ENCODE peak calls at places on chromosome 22, in seven cellular contexts. U is PC-3, D is neural progenitor cell, P is K562, Y is GM23248, H is fibroblast of lung, V is GM23338. G is an unnamed sample. For H3K79me2, the result is how much of the 10 kb centered on the place peaks cover.

GRCh38 chr22:29988719-29989118 is 91.5 kb upstream of the HORMAD2 start:
- DNase-seq in U (no peak), V (no peak), Y (no peak), D (no peak), H (peak), P (no peak), G (no peak)

GRCh38 chr22:23386822-23387580 is 193.1 kb downstream of the IGLL1 start:
- DNase-seq in V (no peak), U (no peak), D (no peak), H (no peak), Y (no peak), P (no peak), G (no peak)

GRCh38 chr22:32024791-32025190 is 18.3 kb upstream of the SLC5A1 start:
- DNase-seq in H (no peak), D (no peak), P (no peak), U (peak), Y (peak), V (no peak), G (peak)

GRCh38 chr22:31211504-31211861 is 615 bp upstream of the LIMK2 start:
- DNase-seq in Y (no peak), V (no peak), D (no peak), H (no peak), U (no peak), P (no peak), G (no peak)

GRCh38 chr22:31133911-31134310 is 6.4 kb downstream of the PLA2G3 start:
- DNase-seq in Y (no peak), H (no peak), D (no peak), P (no peak), V (no peak), U (no peak), G (no peak)

GRCh38 chr22:47162865-47163264 is 400.4 kb downstream of the TBC1D22A start:
- DNase-seq in H (no peak), V (no peak), D (no peak), Y (no peak), P (no peak), U (no peak), G (no peak)

GRCh38 chr22:21835378-21835777 is 32.1 kb downstream of the MAPK1 start:
- DNase-seq in P (no peak), H (no peak), Y (no peak), U (no peak), D (no peak), V (no peak), G (no peak)

GRCh38 chr22:21569459-21570161 is 2.1 kb downstream of the UBE2L3 start:
- DNase-seq in P (peak), D (peak), V (no peak), H (no peak), Y (no peak), U (no peak), G (no peak)

GRCh38 chr22:19134874-19135273 is 3.8 kb downstream of the TSSK2 start:
- DNase-seq in U (no peak), Y (no peak), P (no peak), V (no peak), D (no peak), H (no peak), G (no peak)

GRCh38 chr22:23243006-23243573 is 62.8 kb downstream of the BCR start:
- DNase-seq in D (peak), V (peak), P (peak), U (no peak), Y (no peak), H (no peak), G (peak)

GRCh38 chr22:46929046-46929688 is 166.7 kb downstream of the TBC1D22A start:
- DNase-seq in U (no peak), D (no peak), V (no peak), H (peak), Y (no peak), P (no peak), G (no peak)

GRCh38 chr22:32281092-32281491 is 25.9 kb upstream of the SLC5A4 start:
- DNase-seq in Y (peak), H (no peak), U (no peak), V (no peak), P (no peak), D (no peak), G (no peak)

GRCh38 chr22:32475428-32476010 is 908 bp downstream of the FBXO7 start:
- DNase-seq in U (peak), D (peak), H (peak), P (peak), Y (peak), V (peak), G (peak)

GRCh38 chr22:31960767-31961166 is 16.4 kb downstream of the YWHAH start:
- DNase-seq in H (no peak), V (peak), Y (no peak), U (no peak), D (peak), P (no peak), G (no peak)

GRCh38 chr22:40855960-40856512 is 403 bp downstream of the ST13 start:
- DNase-seq in P (peak), V (peak), Y (peak), D (peak), U (no peak), H (peak), G (peak)

GRCh38 chr22:32265882-32266767 is 11.0 kb upstream of the SLC5A4 start:
- DNase-seq in V (peak), H (peak), P (peak), D (peak), U (peak), Y (peak), G (peak)

GRCh38 chr22:24066260-24066659 is 55.2 kb downstream of the CABIN1 start:
- DNase-seq in H (no peak), D (no peak), V (no peak), U (no peak), P (no peak), Y (peak), G (no peak)

GRCh38 chr22:35138521-35138920 is 72.6 kb downstream of the ISX start:
- DNase-seq in P (no peak), H (no peak), Y (no peak), U (no peak), V (no peak), D (no peak), G (no peak)

GRCh38 chr22:23113067-23113846 is 28.5 kb downstream of the RSPH14 start:
- DNase-seq in V (no peak), Y (no peak), U (no peak), H (peak), D (no peak), P (no peak), G (peak)

GRCh38 chr22:23245045-23245798 is 64.9 kb downstream of the BCR start:
- DNase-seq in V (no peak), Y (peak), P (no peak), U (no peak), D (no peak), H (peak), G (peak)

GRCh38 chr22:37410174-37411055 is 16.9 kb downstream of the ELFN2 start:
- DNase-seq in V (no peak), U (no peak), H (no peak), Y (no peak), D (no peak), P (no peak), G (no peak)

GRCh38 chr22:35014812-35015211 is 51.1 kb upstream of the ISX start:
- DNase-seq in U (no peak), V (no peak), D (no peak), Y (no peak), H (no peak), P (no peak), G (no peak)

GRCh38 chr22:28736296-28737155 is 5.1 kb downstream of the CHEK2 start:
- DNase-seq in D (peak), P (no peak), H (no peak), V (peak), Y (no peak), U (no peak), G (no peak)

GRCh38 chr22:46281866-46282678 is 14.3 kb downstream of the TTC38 start:
- DNase-seq in H (no peak), Y (no peak), D (no peak), V (no peak), P (no peak), U (no peak), G (no peak)

GRCh38 chr22:45285431-45286058 is 796 bp downstream of the UPK3A start:
- DNase-seq in P (peak), H (no peak), U (no peak), Y (no peak), V (peak), D (peak), G (peak)

GRCh38 chr22:45731041-45731797 is 59.6 kb downstream of the ATXN10 start:
- DNase-seq in P (no peak), U (peak), D (peak), H (no peak), Y (peak), V (peak), G (no peak)

GRCh38 chr22:26709617-26710390 is 52.4 kb downstream of the MIAT start:
- DNase-seq in H (peak), Y (peak), V (no peak), U (no peak), P (no peak), D (no peak), G (no peak)

GRCh38 chr22:23204541-23205157 is 24.3 kb downstream of the BCR start:
- DNase-seq in U (no peak), Y (peak), P (no peak), V (no peak), D (no peak), H (no peak), G (no peak)

GRCh38 chr22:45276507-45276906 is 8.2 kb upstream of the UPK3A start:
- DNase-seq in V (no peak), Y (no peak), H (no peak), U (no peak), D (no peak), P (no peak), G (no peak)

GRCh38 chr22:30422481-30423295 is 2.9 kb upstream of the MTFP1 start:
- DNase-seq in H (peak), Y (peak), P (peak), U (peak), D (peak), V (peak), G (peak)

GRCh38 chr22:26446808-26447515 is 17.9 kb downstream of the ASPHD2 start:
- DNase-seq in D (no peak), Y (no peak), P (no peak), H (no peak), U (no peak), V (no peak), G (no peak)

GRCh38 chr22:32661737-32662586 is 139.5 kb upstream of the TIMP3 start:
- DNase-seq in P (no peak), H (peak), D (no peak), Y (peak), V (no peak), U (no peak), G (no peak)

GRCh38 chr22:28015676-28016601 is 96.9 kb upstream of the PITPNB start:
- DNase-seq in D (peak), Y (no peak), V (no peak), P (no peak), H (no peak), U (no peak), G (no peak)

GRCh38 chr22:35582218-35582860 is 34.8 kb downstream of the MB start:
- DNase-seq in Y (no peak), D (no peak), P (no peak), H (no peak), V (no peak), U (no peak), G (peak)

GRCh38 chr22:44876921-44877320 is 124.5 kb downstream of the ARHGAP8 start:
- DNase-seq in U (no peak), Y (no peak), D (no peak), P (no peak), H (no peak), V (no peak), G (no peak)

GRCh38 chr22:29816128-29816527 is 21.9 kb downstream of the ASCC2 start:
- DNase-seq in U (no peak), H (peak), D (no peak), Y (peak), V (no peak), P (no peak), G (no peak)

GRCh38 chr22:23053912-23054530 is 16.3 kb upstream of the GNAZ start:
- DNase-seq in Y (no peak), V (no peak), H (no peak), U (no peak), P (no peak), D (no peak), G (no peak)

GRCh38 chr22:27139935-27140493 is 482.6 kb downstream of the MIAT start:
- DNase-seq in V (no peak), P (no peak), Y (peak), U (no peak), H (peak), D (peak), G (peak)

GRCh38 chr22:29202231-29203192 is 3.2 kb upstream of the EMID1 start:
- DNase-seq in Y (no peak), P (peak), D (peak), H (peak), V (peak), U (peak), G (no peak)

GRCh38 chr22:41906822-41907221 is 8.1 kb downstream of the SHISA8 start:
- DNase-seq in V (no peak), D (no peak), U (no peak), H (no peak), Y (no peak), P (no peak), G (no peak)
- TF ChIP-seq EZH2 in V (no peak), D (no peak), U (no peak), H (no peak), Y (no peak), P (no peak), G (no peak)

GRCh38 chr22:43849731-43850130 is 12.6 kb downstream of the SULT4A1 start:
- DNase-seq in H (no peak), V (no peak), D (no peak), U (no peak), P (no peak), Y (no peak), G (no peak)
- H3K79me2 ChIP-seq in H (under half), V (half or more), D (under half), U (under half), P (under half), Y (under half), G (under half)

DNA sequence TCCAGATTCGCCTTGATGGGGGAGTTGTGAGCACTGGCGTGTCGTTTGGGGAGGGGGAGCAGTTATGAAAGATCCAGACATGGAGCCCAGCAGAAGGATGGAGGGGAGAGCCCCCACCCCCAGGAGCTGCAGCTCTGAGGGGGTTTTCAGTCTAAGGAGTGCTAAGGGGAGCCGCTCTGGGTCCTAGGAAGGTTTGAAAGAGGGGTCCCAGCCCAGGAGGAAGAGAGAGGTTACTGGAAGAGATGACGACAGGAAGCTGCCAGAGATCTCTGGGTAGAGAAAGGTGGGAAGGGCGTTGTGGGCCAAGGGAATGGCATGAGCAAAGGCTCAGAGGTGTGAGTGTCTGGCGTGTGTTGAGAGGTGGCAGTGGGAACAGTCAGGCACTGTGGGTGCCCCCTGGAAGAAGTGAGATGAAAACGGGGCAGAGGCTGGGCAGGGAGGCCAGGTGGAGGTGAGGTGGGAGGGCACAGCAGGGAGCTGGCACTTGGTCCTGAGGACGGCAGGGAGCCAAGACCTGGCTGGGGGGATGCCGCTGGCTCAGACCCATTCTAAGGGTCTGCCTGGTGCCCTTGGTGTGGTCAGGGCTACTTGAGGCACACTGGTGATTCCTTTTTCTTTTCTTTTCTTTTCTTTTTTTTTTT is 1.8 kb downstream of the MGAT3 start:
- DNase-seq in P (no peak), Y (no peak), V (no peak), D (no peak), H (no peak), U (no peak), G (no peak)
- TF ChIP-seq EZH2 in P (no peak), Y (peak), V (no peak), D (no peak), H (no peak), U (no peak), G (no peak)

DNA sequence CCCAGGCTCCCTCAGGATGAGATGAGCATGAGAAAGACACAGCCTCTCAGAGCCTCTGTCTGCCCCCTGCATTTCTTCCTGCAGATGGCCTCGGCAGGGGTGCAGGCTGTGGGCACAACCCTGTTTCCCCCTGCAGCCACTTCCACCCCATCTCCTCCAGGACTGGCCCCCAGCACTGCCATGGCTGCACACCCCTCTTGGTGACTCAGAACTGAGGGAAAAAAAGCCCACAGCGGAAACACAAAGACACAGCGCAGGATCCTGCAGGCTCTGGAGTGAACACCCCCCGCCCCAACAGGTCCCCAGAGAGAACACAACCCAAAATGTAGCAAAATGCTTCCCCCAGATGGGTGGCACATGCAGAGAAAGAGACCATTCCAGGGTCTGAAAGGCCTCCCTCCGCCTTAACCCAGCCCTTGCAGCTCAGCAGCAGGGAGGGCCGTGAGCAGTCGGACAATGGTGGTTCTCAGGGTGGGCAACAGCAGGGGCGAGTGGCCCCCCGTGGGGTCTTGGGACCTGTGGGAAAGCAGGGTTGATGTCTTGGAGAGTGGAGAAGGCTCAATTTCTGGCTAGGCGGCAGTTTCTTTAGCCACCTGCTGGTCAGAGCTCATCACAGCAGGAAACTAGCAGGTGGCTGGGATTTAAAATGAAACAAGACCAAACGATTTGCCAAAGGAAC is 8.0 kb downstream of the TUBGCP6 start:
- DNase-seq in H (no peak), D (peak), Y (peak), U (peak), V (peak), P (no peak), G (no peak)
- H3K79me2 ChIP-seq in H (under half), D (under half), Y (half or more), U (half or more), V (under half), P (half or more), G (under half)

GRCh38 chr22:50530280-50530856 is 556 bp upstream of the TYMP start:
- DNase-seq in H (peak), D (peak), P (no peak), U (peak), V (peak), Y (peak), G (peak)
- TF ChIP-seq EZH2 in H (no peak), D (peak), P (no peak), U (no peak), V (peak), Y (no peak), G (peak)

DNA sequence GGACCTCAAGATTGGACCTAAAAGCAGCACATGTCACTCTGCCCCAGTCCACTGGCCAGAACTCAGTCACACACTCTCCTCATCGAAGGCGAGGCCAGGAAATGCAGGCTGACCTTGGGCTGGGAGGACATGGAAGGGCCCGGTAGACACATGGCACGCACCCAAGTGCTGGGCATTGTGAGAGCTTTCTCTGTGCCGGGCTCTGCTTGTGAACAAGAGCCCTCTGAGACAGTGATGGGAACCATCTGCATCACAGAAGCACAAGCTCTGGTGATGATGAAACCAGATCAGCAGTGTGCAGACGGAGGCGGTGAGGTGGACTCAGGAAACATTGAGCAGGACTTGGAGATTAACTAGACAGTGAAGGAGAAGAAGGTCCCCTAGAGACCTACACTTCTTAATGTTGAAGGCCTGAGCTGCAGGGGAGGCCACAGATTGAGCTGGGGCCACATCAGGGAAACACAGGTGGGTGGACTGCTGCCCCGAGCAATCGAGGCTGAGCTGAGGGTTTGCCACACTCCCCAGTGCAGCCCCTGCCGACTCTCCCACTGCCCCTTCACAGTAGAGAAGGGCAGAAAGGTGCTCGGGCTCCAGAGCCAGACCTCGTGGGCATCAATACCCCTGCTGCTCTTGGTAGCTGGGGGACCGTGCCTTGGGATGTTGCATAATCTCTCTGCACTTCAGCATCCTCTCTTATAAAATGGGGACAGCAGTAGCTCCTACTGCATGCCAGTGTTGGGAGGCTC is 1460.5 kb downstream of the TBC1D22A start:
- DNase-seq in U (no peak), H (no peak), P (no peak), D (no peak), V (no peak), Y (no peak), G (no peak)
- H3K79me2 ChIP-seq in U (under half), H (under half), P (under half), D (under half), V (under half), Y (under half), G (under half)

GRCh38 chr22:50059881-50060262 is 1.8 kb upstream of the TTLL8 start:
- DNase-seq in U (no peak), P (no peak), V (no peak), Y (no peak), H (no peak), D (no peak), G (no peak)

GRCh38 chr22:50060441-50061140 is 2.5 kb upstream of the TTLL8 start:
- DNase-seq in V (peak), Y (no peak), H (no peak), P (no peak), U (no peak), D (no peak), G (no peak)

GRCh38 chr22:50057868-50058311 is at the start of gene TTLL8:
- DNase-seq in H (no peak), D (no peak), Y (no peak), P (no peak), V (peak), U (no peak), G (no peak)

GRCh38 chr22:50058338-50059184 is 463 bp upstream of the TTLL8 start:
- DNase-seq in V (no peak), U (no peak), P (no peak), D (peak), H (no peak), Y (no peak), G (no peak)

GRCh38 chr22:50059185-50059880 is 1.2 kb upstream of the TTLL8 start:
- DNase-seq in Y (peak), P (peak), U (no peak), H (peak), D (peak), V (peak), G (peak)
- TF ChIP-seq EZH2 in Y (no peak), P (no peak), U (no peak), H (no peak), D (no peak), V (no peak), G (no peak)

DNA sequence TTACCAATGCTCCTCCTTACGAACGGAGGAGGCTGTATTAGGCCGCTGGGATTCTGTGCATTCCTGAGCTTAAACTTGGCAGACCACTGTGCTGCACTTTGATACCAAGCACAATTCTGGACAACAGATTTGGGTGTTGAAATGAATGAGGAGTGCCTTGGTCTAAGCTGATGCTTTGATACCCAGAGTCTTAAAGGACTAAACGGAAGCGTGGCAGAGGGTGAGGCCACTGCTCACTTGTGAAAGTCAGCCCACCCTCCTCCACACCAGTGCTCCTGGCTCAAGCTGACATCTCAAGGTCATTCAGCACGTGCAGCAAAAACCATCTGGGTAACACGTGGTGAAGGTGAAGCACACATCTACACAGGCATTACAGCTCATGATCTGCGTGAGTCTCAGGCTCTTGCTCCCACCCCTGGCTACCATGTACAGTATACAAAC is 85.9 kb downstream of the MICAL3 start:
- DNase-seq in H (peak), V (no peak), D (no peak), P (no peak), Y (no peak), U (no peak), G (no peak)
- H3K79me2 ChIP-seq in H (under half), V (half or more), D (half or more), P (under half), Y (half or more), U (half or more), G (half or more)

G was measured in hepatocyte.